ENCODE peak calls at places on chromosomes 11 and 22, in five cellular contexts. X is activated CD4-positive, alpha-beta T cell treated with anti-CD3 and anti-CD28 coated beads, Interleukin-2, amount 50 U/mL, for 48 hours; K is mammary epithelial cell; S is dermis blood vessel endothelial cell; I is EL. H is an unnamed sample.

GRCh38 chr11:124586247-124586860 is 16.6 kb downstream of the OR8A1 start:
- DNase-seq in S (peak), K (peak), X (peak), I (peak), H (no peak)

GRCh38 chr11:117181586-117182550 is 3.3 kb downstream of the SIDT2 start:
- DNase-seq in X (no peak), I (no peak), K (no peak), S (no peak), H (no peak)

GRCh38 chr11:706957-707816 is 1.2 kb downstream of the EPS8L2 start:
- DNase-seq in K (peak), I (peak), S (no peak), X (no peak), H (no peak)

GRCh38 chr11:45252877-45253276 is 33.3 kb downstream of the SYT13 start:
- DNase-seq in S (no peak), K (no peak), I (no peak), X (no peak), H (no peak)

GRCh38 chr11:47667555-47667954 is 25.2 kb upstream of the MTCH2 start:
- DNase-seq in I (no peak), K (no peak), X (no peak), S (no peak), H (no peak)

GRCh38 chr11:65944767-65945166 is 513 bp upstream of the TSGA10IP start:
- DNase-seq in I (no peak), X (no peak), S (no peak), K (no peak), H (no peak)

GRCh38 chr11:18769802-18770456 is 21.7 kb downstream of the PTPN5 start:
- DNase-seq in K (no peak), S (no peak), I (no peak), X (no peak), H (no peak)

GRCh38 chr11:79547256-79547655 is 106.4 kb upstream of the TENM4 start:
- DNase-seq in I (no peak), K (no peak), S (no peak), X (no peak), H (no peak)

GRCh38 chr22:38262051-38262795 is 10.6 kb downstream of the TMEM184B start:
- DNase-seq in X (peak), K (peak), I (peak), S (peak), H (no peak)

GRCh38 chr22:20424937-20425587 is 12.6 kb downstream of the SCARF2 start:
- DNase-seq in X (no peak), S (peak), I (no peak), K (no peak), H (no peak)

GRCh38 chr11:8034604-8035224 is 46.3 kb upstream of the TUB start:
- DNase-seq in X (no peak), S (no peak), I (no peak), K (no peak), H (no peak)

GRCh38 chr11:12811861-12812260 is 137.6 kb downstream of the TEAD1 start:
- DNase-seq in X (no peak), S (no peak), K (no peak), I (no peak), H (no peak)

GRCh38 chr11:100670140-100670539 is 16.9 kb upstream of the ARHGAP42 start:
- DNase-seq in X (no peak), K (no peak), I (no peak), S (no peak), H (no peak)

H was measured in epithelial cell of prostate.